ENCODE peak calls at places on chromosomes 4 and X, in ten cellular contexts. I is HEK293T; N is dorsolateral prefrontal cortex; X is AG09319; V is stimulated activated CD4-positive, alpha-beta T cell treated with anti-CD3 and anti-CD28 coated beads, TNF-alpha, amount 100 ng/mL, for 48 hours; G is nephron progenitor cell; S is vagina; L is IMR-90; P is left ventricle myocardium superior; O is ascending aorta. Y is an unnamed sample.

GRCh38 chr4:13988347-13989265 is 361.1 kb upstream of the BOD1L1 start:
- DNase-seq in X (peak), L (peak), P (peak), I (no peak), V (no peak), O (peak), N (peak), S (no peak), G (no peak), Y (no peak)

GRCh38 chr4:98780111-98780549 is 121.7 kb upstream of the TSPAN5 start:
- DNase-seq in P (no peak), G (no peak), O (no peak), X (no peak), I (no peak), S (no peak), N (no peak), L (peak), V (no peak), Y (no peak)

GRCh38 chr4:85149656-85150055 is 183.2 kb upstream of the WDFY3 start:
- DNase-seq in L (peak), S (no peak), I (no peak), O (no peak), P (no peak), N (no peak), V (no peak), G (no peak), X (no peak), Y (no peak)

GRCh38 chrX:46635186-46635585 is 61.6 kb downstream of the CHST7 start:
- DNase-seq in I (no peak), V (no peak), N (no peak), L (no peak), O (no peak), X (no peak), G (no peak), P (no peak), S (no peak), Y (no peak)

GRCh38 chr4:184653650-184654049 is 4.1 kb downstream of the PRIMPOL start:
- DNase-seq in S (no peak), I (no peak), P (no peak), L (peak), G (no peak), O (no peak), X (no peak), V (no peak), N (no peak), Y (no peak)

GRCh38 chr4:101217353-101218031 is 129.8 kb downstream of the PPP3CA start:
- DNase-seq in N (no peak), S (no peak), P (no peak), O (no peak), X (no peak), I (no peak), G (no peak), V (no peak), L (peak), Y (no peak)

GRCh38 chrX:437636-438390 is 51.1 kb upstream of the PPP2R3B start:
- DNase-seq in V (no peak), L (no peak), O (no peak), N (no peak), P (no peak), S (no peak), X (no peak), I (no peak), G (no peak), Y (no peak)

GRCh38 chr4:1347410-1347864 is 429 bp downstream of the UVSSA start:
- DNase-seq in P (peak), G (no peak), L (peak), O (peak), S (no peak), I (peak), N (no peak), X (peak), V (peak), Y (no peak)

GRCh38 chr4:146310319-146311021 is 96.1 kb downstream of the REELD1 start:
- DNase-seq in V (no peak), L (no peak), S (no peak), N (no peak), O (no peak), I (no peak), X (no peak), P (no peak), G (no peak), Y (no peak)

GRCh38 chrX:153672531-153673397 is 849 bp downstream of the PNCK start:
- DNase-seq in N (peak), O (no peak), L (no peak), X (no peak), I (no peak), G (no peak), V (no peak), S (no peak), P (no peak), Y (no peak)

GRCh38 chr4:41204400-41204978 is 9.9 kb downstream of the APBB2 start:
- DNase-seq in G (no peak), X (no peak), I (no peak), S (no peak), O (no peak), P (peak), V (no peak), N (no peak), L (peak), Y (peak)

GRCh38 chrX:12685541-12685940 is 105.7 kb upstream of the PRPS2 start:
- DNase-seq in O (no peak), G (no peak), I (no peak), L (peak), P (no peak), V (no peak), S (no peak), N (no peak), X (no peak), Y (no peak)

GRCh38 chr4:119627267-119628190 is 1.1 kb downstream of the PDE5A start:
- DNase-seq in O (peak), I (peak), N (no peak), P (peak), S (peak), G (peak), X (peak), L (peak), V (no peak), Y (no peak)